ENCODE peak calls at places on chromosomes 3 and 15, in seven cellular contexts. B is K562, R is H1, M is HepG2, Y is GM12878, N is HCT116, T is SK-N-SH. S is an unnamed sample.
A peak's percentile ranks its signal among the peaks of the same experiment; 100 is the strongest.

GRCh38 chr3:146550743-146551510 is 6.5 kb upstream of the PLSCR1 start:
- DNase-seq in B (peak; percentile 26), R (no peak), M (no peak), Y (no peak), N (peak; percentile 26), T (no peak), S (no peak)

GRCh38 chr3:78848392-78849288 is 919.2 kb downstream of the ROBO1 start:
- DNase-seq in B (no peak), R (no peak), M (peak; percentile 96), Y (no peak), N (no peak), T (no peak), S (no peak)

GRCh38 chr3:118628704-118629341 is 405.8 kb downstream of the IGSF11 start:
- DNase-seq in B (peak; percentile 63), R (peak; percentile 87), M (peak; percentile 80), Y (peak; percentile 43), N (peak; percentile 59), T (peak; percentile 66), S (peak; percentile 89)

GRCh38 chr15:39267685-39268084 is 313.2 kb upstream of the THBS1 start:
- DNase-seq in B (no peak), R (no peak), M (no peak), Y (no peak), N (no peak), T (no peak), S (no peak)

GRCh38 chr15:83090465-83090864 is 17.0 kb upstream of the TM6SF1 start:
- DNase-seq in B (no peak), R (no peak), M (no peak), Y (no peak), N (no peak), T (no peak), S (no peak)

GRCh38 chr3:140223631-140224030 is 288.6 kb downstream of the CLSTN2 start:
- DNase-seq in B (no peak), R (no peak), M (peak; percentile 10), Y (no peak), N (no peak), T (no peak), S (no peak)

GRCh38 chr3:127670761-127671522 is 1.8 kb upstream of the ABTB1 start:
- DNase-seq in B (no peak), R (no peak), M (no peak), Y (no peak), N (no peak), T (no peak), S (no peak)

GRCh38 chr3:19272296-19272695 is 124.0 kb downstream of the KCNH8 start:
- DNase-seq in B (no peak), R (no peak), M (no peak), Y (no peak), N (no peak), T (no peak), S (no peak)

GRCh38 chr3:51712020-51712385 is 5.1 kb downstream of the GRM2 start:
- DNase-seq in B (no peak), R (no peak), M (no peak), Y (no peak), N (no peak), T (peak; percentile 10), S (no peak)

GRCh38 chr3:66490984-66491383 is 9.8 kb downstream of the LRIG1 start:
- DNase-seq in B (no peak), R (no peak), M (no peak), Y (no peak), N (no peak), T (no peak), S (no peak)

GRCh38 chr3:28758115-28758514 is 409.5 kb upstream of the AZI2 start:
- DNase-seq in B (no peak), R (no peak), M (no peak), Y (no peak), N (no peak), T (no peak), S (no peak)

GRCh38 chr3:52769786-52770445 is 824 bp downstream of the NEK4 start:
- DNase-seq in B (peak; percentile 18), R (no peak), M (no peak), Y (no peak), N (no peak), T (no peak), S (no peak)

GRCh38 chr15:74837482-74837881 is 5.5 kb downstream of the ULK3 start:
- DNase-seq in B (no peak), R (no peak), M (no peak), Y (no peak), N (no peak), T (no peak), S (no peak)

GRCh38 chr3:73084170-73084569 is 22.7 kb downstream of the EBLN2 start:
- DNase-seq in B (no peak), R (no peak), M (no peak), Y (no peak), N (no peak), T (no peak), S (no peak)

GRCh38 chr3:186821429-186822367 is 15.4 kb upstream of the RFC4 start:
- DNase-seq in B (peak; percentile 76), R (no peak), M (peak; percentile 56), Y (no peak), N (peak; percentile 36), T (peak; percentile 54), S (peak; percentile 40)

GRCh38 chr15:56473017-56473416 is 8.1 kb upstream of the MNS1 start:
- DNase-seq in B (no peak), R (no peak), M (no peak), Y (no peak), N (no peak), T (peak; percentile 33), S (no peak)

GRCh38 chr3:183555541-183556081 is at the start of gene KLHL6:
- DNase-seq in B (peak; percentile 53), R (no peak), M (no peak), Y (peak; percentile 64), N (no peak), T (no peak), S (no peak)

GRCh38 chr3:126284258-126284904 is 72.8 kb downstream of the KLF15 start:
- DNase-seq in B (no peak), R (no peak), M (no peak), Y (no peak), N (peak; percentile 86), T (no peak), S (no peak)

GRCh38 chr15:59296181-59296617 is 76.5 kb downstream of the MYO1E start:
- DNase-seq in B (no peak), R (no peak), M (no peak), Y (no peak), N (no peak), T (no peak), S (no peak)

GRCh38 chr15:40301467-40302179 is 6.1 kb downstream of the PLCB2 start:
- DNase-seq in B (peak; percentile 66), R (no peak), M (no peak), Y (no peak), N (no peak), T (peak; percentile 80), S (no peak)

GRCh38 chr3:19471147-19471546 is 322.8 kb downstream of the KCNH8 start:
- DNase-seq in B (no peak), R (no peak), M (no peak), Y (no peak), N (no peak), T (no peak), S (peak; percentile 28)

GRCh38 chr3:183268361-183268760 is 15.3 kb downstream of the B3GNT5 start:
- DNase-seq in B (no peak), R (no peak), M (no peak), Y (no peak), N (no peak), T (no peak), S (no peak)

GRCh38 chr3:5494913-5495519 is 307.5 kb downstream of the EDEM1 start:
- DNase-seq in B (peak; percentile 63), R (no peak), M (no peak), Y (no peak), N (no peak), T (no peak), S (no peak)

GRCh38 chr3:172410702-172411477 is 37.4 kb downstream of the GHSR start:
- DNase-seq in B (no peak), R (no peak), M (no peak), Y (no peak), N (no peak), T (no peak), S (no peak)

GRCh38 chr15:61367953-61368352 is 138.9 kb upstream of the RORA start:
- DNase-seq in B (no peak), R (no peak), M (no peak), Y (no peak), N (no peak), T (no peak), S (no peak)

DNA sequence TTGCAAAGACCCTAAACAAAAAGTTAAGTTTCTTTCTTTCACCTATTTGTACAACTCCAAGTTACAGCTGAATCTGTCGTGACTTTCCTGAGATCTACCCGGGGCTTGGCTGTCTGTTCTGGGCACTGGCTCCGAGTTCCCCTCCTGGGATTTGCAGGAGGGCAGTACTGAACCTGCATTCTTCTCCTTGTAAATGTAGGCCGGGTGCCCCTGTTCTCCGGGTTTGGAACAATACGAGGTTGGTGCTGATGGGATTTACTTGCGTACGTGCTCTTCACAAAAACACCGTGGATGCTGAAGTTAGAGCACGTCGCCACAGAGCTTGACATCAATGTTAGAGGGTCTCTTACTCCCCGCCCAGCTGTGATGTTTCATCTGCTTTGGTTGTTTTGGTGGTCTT is 48.1 kb downstream of the KLHL25 start:
- DNase-seq in B (no peak), R (no peak), M (no peak), Y (no peak), N (no peak), T (peak; percentile 11), S (no peak)
- H3K4me3 ChIP-seq in B (no peak overlapping the region), R (no peak overlapping the region), M (no peak overlapping the region), Y (no peak overlapping the region), N (no peak overlapping the region), T (no peak overlapping the region), S (no peak overlapping the region)

GRCh38 chr15:49423021-49423420 is at the start of gene FGF7:
- DNase-seq in B (no peak), R (no peak), M (peak; percentile 2), Y (no peak), N (no peak), T (no peak), S (no peak)
- TF ChIP-seq YY1 in B (no peak), R (no peak), M (no peak), Y (no peak), N (no peak), T (no peak), S (no peak)

GRCh38 chr15:96703794-96704550 is 373.5 kb downstream of the NR2F2 start:
- DNase-seq in B (no peak), R (no peak), M (no peak), Y (no peak), N (no peak), T (no peak), S (no peak)

GRCh38 chr15:96701443-96701842 is 370.9 kb downstream of the NR2F2 start:
- DNase-seq in B (no peak), R (no peak), M (no peak), Y (no peak), N (no peak), T (no peak), S (no peak)

GRCh38 chr15:96699871-96700401 is 369.4 kb downstream of the NR2F2 start:
- DNase-seq in B (no peak), R (peak; percentile 58), M (no peak), Y (no peak), N (no peak), T (no peak), S (peak; percentile 68)

GRCh38 chr15:96703087-96703486 is 372.6 kb downstream of the NR2F2 start:
- DNase-seq in B (no peak), R (no peak), M (no peak), Y (no peak), N (no peak), T (no peak), S (no peak)

GRCh38 chr15:96701876-96702275 is 371.4 kb downstream of the NR2F2 start:
- DNase-seq in B (no peak), R (no peak), M (no peak), Y (no peak), N (no peak), T (no peak), S (no peak)
- H3K27me3 ChIP-seq in B (no peaks in the 10 kb centered on the region), R (no peaks in the 10 kb centered on the region), M (no peaks in the 10 kb centered on the region), Y (no peaks in the 10 kb centered on the region), N (peaks cover 51% of the 10 kb centered on the region), T (no peaks in the 10 kb centered on the region), S (no peaks in the 10 kb centered on the region)

GRCh38 chr15:73052679-73053397 is 575 bp downstream of the NEO1 start:
- DNase-seq in B (peak; percentile 9), R (no peak), M (peak; percentile 37), Y (no peak), N (peak; percentile 23), T (peak; percentile 65), S (peak; percentile 32)
- H3K4me3 ChIP-seq in B (peak overlapping the region; percentile 42), R (peak overlapping the region; percentile 68), M (peak overlapping the region; percentile 74), Y (peak overlapping the region; percentile 77), N (peak overlapping the region; percentile 66), T (peak overlapping the region; percentile 78), S (peak overlapping the region; percentile 79)

S was measured in NT2/D1.